ENCODE peak calls at places on chromosomes 3 and 15, in eight cellular contexts. B is lower lobe of right lung, F is OCI-LY7, J is tibial artery, Y is GM23338, N is sigmoid colon, M is Peyer's patch, H is kidney epithelial cell. V is an unnamed sample.

GRCh38 chr3:119359476-119359998 is 65.4 kb downstream of the ARHGAP31 start:
- DNase-seq in J (no peak), N (no peak), B (no peak), H (no peak), F (peak; percentile 47), M (no peak), Y (no peak), V (no peak)

GRCh38 chr15:68612979-68613740 is 34.4 kb downstream of the CORO2B start:
- DNase-seq in H (no peak), J (no peak), F (peak; percentile 39), Y (no peak), M (no peak), N (no peak), B (no peak), V (no peak)

GRCh38 chr3:59555593-59556315 is 505.9 kb upstream of the CFAP20DC start:
- DNase-seq in N (no peak), B (no peak), H (no peak), Y (no peak), F (no peak), J (no peak), M (no peak), V (no peak)

GRCh38 chr15:85168642-85169173 is 187.1 kb downstream of the PDE8A start:
- DNase-seq in B (peak; percentile 74), Y (peak; percentile 95), J (no peak), N (no peak), F (peak; percentile 47), M (peak; percentile 70), H (no peak), V (peak; percentile 51)

GRCh38 chr15:68411735-68412134 is 20.2 kb downstream of the ITGA11 start:
- DNase-seq in F (no peak), Y (no peak), H (no peak), N (no peak), M (no peak), B (no peak), J (no peak), V (no peak)

GRCh38 chr15:91942676-91943417 is 89.3 kb downstream of the SLCO3A1 start:
- DNase-seq in J (peak; percentile 95), F (peak; percentile 45), H (peak; percentile 88), Y (no peak), M (peak; percentile 88), N (peak; percentile 94), B (peak; percentile 86), V (peak; percentile 89)

GRCh38 chr3:36792342-36792741 is 28.0 kb upstream of the DCLK3 start:
- DNase-seq in H (no peak), M (no peak), N (no peak), Y (peak; percentile 86), B (no peak), J (no peak), F (peak; percentile 51), V (no peak)

GRCh38 chr3:83403927-83404326 is 1554.9 kb upstream of the CADM2 start:
- DNase-seq in M (no peak), H (no peak), Y (no peak), J (no peak), N (no peak), F (no peak), B (no peak), V (no peak)

GRCh38 chr3:109729111-109729510 is 391.8 kb upstream of the DPPA4 start:
- DNase-seq in N (no peak), B (no peak), Y (no peak), F (no peak), M (no peak), H (no peak), J (no peak), V (no peak)

GRCh38 chr15:49715213-49715612 is 94.4 kb downstream of the DTWD1 start:
- DNase-seq in B (no peak), Y (no peak), N (no peak), F (no peak), M (no peak), J (no peak), H (no peak), V (no peak)

GRCh38 chr3:64906011-64906410 is 218.2 kb upstream of the ADAMTS9 start:
- DNase-seq in B (no peak), Y (no peak), H (peak; percentile 19), M (no peak), N (no peak), J (no peak), F (no peak), V (no peak)

DNA sequence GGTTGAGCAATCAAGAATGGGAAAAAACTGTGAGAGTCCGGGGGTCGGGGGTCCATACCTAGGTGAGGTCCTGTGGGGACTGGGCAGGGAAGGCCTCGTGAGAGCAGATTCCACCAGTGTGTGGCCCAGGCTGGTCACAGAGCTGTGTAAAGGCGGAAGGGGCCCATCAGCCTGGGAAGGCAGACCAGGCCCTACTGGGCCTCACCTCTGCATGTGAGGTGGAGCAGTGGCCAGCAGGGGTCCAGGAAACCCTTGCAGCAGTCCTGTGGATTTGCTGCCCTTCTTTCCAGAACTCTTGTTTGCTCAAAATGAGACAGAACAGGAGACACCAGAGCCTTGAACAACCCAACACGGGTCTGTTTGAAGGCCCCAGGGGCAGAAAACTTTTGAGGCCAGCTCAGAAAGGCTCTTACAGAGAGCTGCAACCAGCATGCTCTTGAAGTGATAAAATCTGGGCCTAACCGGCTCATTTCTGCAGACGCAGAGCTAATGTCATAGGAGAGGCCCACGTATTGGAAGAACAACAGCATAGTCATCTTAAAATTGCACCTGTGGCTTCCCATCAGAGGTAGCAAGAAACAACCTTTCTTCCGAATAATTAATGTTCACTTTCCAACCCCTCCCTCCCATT is 30.3 kb upstream of the HHATL start:
- DNase-seq in N (peak; percentile 44), H (no peak), J (no peak), M (peak; percentile 18), B (no peak), F (no peak), Y (peak; percentile 16), V (no peak)
- TF ChIP-seq CTCF in N (no peak), H (no peak), J (no peak), M (no peak), B (no peak), F (no peak), Y (peak; percentile 22), V (no peak)

GRCh38 chr3:172369590-172370259 is 78.5 kb downstream of the GHSR start:
- DNase-seq in H (no peak), J (no peak), F (no peak), B (no peak), Y (no peak), M (no peak), N (no peak), V (no peak)

GRCh38 chr3:172362583-172362982 is 85.7 kb downstream of the GHSR start:
- DNase-seq in J (no peak), B (no peak), M (no peak), Y (no peak), N (no peak), F (no peak), H (no peak), V (no peak)

GRCh38 chr3:172367205-172368105 is 80.8 kb downstream of the GHSR start:
- DNase-seq in N (no peak), J (no peak), B (no peak), M (no peak), F (no peak), Y (no peak), H (peak; percentile 28), V (no peak)

GRCh38 chr3:172364374-172365027 is 83.8 kb downstream of the GHSR start:
- DNase-seq in N (no peak), M (no peak), H (no peak), Y (no peak), B (no peak), F (no peak), J (no peak), V (no peak)

DNA sequence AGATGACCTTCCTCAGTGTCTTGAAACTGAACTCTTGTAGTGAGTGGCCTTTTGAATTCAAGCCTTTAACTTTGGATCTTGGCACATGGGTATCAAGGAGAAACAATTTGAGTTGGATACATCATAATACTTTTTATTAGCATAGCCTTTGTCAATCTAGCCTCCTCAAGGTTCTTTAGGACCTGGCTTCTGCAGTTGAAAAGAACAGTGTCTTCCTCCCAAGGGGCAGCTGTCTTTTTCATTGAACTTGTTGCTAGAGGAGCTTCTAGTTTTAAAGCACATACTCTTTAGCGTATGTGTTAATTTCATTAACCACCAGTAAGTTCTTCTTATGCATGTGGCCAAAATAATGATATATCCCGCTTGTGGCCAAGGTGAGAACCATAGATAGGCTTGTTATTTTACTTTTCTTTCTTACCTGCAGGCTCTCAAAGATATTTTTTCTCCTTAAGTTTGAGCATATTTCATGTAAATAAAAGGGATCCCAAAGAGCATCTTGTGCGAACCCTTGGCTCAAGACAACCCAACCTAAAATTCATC is 83.2 kb downstream of the GHSR start:
- DNase-seq in H (no peak), N (no peak), F (no peak), J (no peak), M (no peak), B (no peak), Y (peak; percentile 5), V (no peak)
- H3K4me3 ChIP-seq in H (no peak overlapping the region), N (no peak overlapping the region), F (no peak overlapping the region), J (no peak overlapping the region), M (no peak overlapping the region), B (no peak overlapping the region), Y (no peak overlapping the region), V (no peak overlapping the region)

GRCh38 chr15:23026218-23026617 is 13.2 kb downstream of the TUBGCP5 start:
- DNase-seq in F (no peak), M (no peak), Y (no peak), H (no peak), J (no peak), N (no peak), B (no peak), V (no peak)
- H3K36me3 ChIP-seq in F (peaks cover 95% of the 10 kb centered on the region), M (no peaks in the 10 kb centered on the region), Y (peaks cover 58% of the 10 kb centered on the region), H (peaks cover 1% of the 10 kb centered on the region), J (peaks cover 93% of the 10 kb centered on the region), N (peaks cover 98% of the 10 kb centered on the region), B (peaks cover 99% of the 10 kb centered on the region), V (peaks cover 9% of the 10 kb centered on the region)

GRCh38 chr3:122994954-122995353 is 32.6 kb downstream of the SEMA5B start:
- DNase-seq in F (no peak), J (no peak), H (no peak), B (no peak), M (no peak), N (no peak), Y (no peak), V (no peak)

GRCh38 chr3:122998856-122999255 is 28.7 kb downstream of the SEMA5B start:
- DNase-seq in F (no peak), J (no peak), N (no peak), M (no peak), H (no peak), Y (no peak), B (no peak), V (no peak)

GRCh38 chr3:122998206-122998605 is 29.4 kb downstream of the SEMA5B start:
- DNase-seq in M (no peak), B (no peak), H (no peak), F (no peak), Y (no peak), N (no peak), J (no peak), V (no peak)

GRCh38 chr3:122993573-122993972 is 34.0 kb downstream of the SEMA5B start:
- DNase-seq in J (no peak), H (no peak), F (no peak), Y (no peak), N (no peak), B (no peak), M (no peak), V (no peak)

DNA sequence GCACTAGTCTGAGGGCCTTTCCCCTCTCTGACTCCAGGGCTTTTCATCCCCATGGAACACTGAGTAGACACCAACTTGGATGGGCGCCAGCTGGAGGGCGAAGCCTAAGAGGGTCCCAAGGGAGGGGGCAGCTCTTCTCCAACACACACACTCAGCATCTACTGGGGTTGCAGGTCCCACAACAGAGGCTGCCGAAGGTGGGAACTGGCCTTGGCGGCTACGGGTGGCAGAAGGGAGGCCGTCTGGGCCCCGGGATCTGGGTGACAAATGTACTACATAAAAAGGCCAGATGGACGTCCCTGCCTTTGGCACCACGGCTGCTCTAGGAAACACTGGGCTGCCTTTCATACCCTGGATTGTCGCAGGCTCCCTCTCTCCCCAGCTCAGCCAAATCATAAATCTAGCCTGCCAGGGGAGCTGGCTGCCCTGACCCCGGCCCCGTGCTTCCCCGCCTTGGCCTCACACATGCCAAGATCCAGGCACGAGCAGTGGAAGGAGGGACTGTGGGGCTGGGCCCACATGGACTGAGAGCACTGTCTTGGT is 31.5 kb downstream of the SEMA5B start:
- DNase-seq in F (no peak), Y (no peak), J (peak; percentile 36), H (no peak), M (no peak), N (no peak), B (no peak), V (no peak)
- TF ChIP-seq CTCF in F (no peak), Y (no peak), J (no peak), H (no peak), M (no peak), N (no peak), B (no peak), V (no peak)

V was measured in mucosa of descending colon.